ENCODE peak calls at places on chromosomes 3 and 15, in eight cellular contexts. R is epithelial cell of proximal tubule; B is HT-29; G is occipital lobe; J is RWPE1; Y is H4; P is activated T-cell treated with anti-CD3 and anti-CD28 coated beads, Interleukin-2, amount 50 U/mL, for 24 hours; D is sigmoid colon. O is an unnamed sample.

GRCh38 chr3:174198199-174198598 is 660.9 kb upstream of the NAALADL2 start:
- DNase-seq in R (no peak), B (no peak), G (no peak), J (no peak), Y (no peak), P (no peak), D (no peak), O (no peak)

GRCh38 chr3:173529062-173529711 is 131.6 kb downstream of the NLGN1 start:
- DNase-seq in R (no peak), B (peak; percentile 43), G (no peak), J (peak; percentile 13), Y (peak; percentile 53), P (no peak), D (no peak), O (no peak)

GRCh38 chr3:113847243-113847642 is 8.7 kb downstream of the GRAMD1C start:
- DNase-seq in R (no peak), B (no peak), G (no peak), J (no peak), Y (no peak), P (no peak), D (no peak), O (no peak)

GRCh38 chr3:171563298-171563697 is 103.1 kb upstream of the TNIK start:
- DNase-seq in R (no peak), B (peak; percentile 22), G (no peak), J (no peak), Y (no peak), P (no peak), D (no peak), O (no peak)

GRCh38 chr3:142888099-142888483 is 792 bp downstream of the PCOLCE2 start:
- DNase-seq in R (no peak), B (peak; percentile 41), G (no peak), J (peak; percentile 44), Y (peak; percentile 77), P (no peak), D (no peak), O (no peak)

GRCh38 chr15:74857671-74858365 is 14.9 kb upstream of the ULK3 start:
- DNase-seq in R (no peak), B (no peak), G (no peak), J (no peak), Y (no peak), P (no peak), D (no peak), O (no peak)

GRCh38 chr3:169354774-169355501 is 308.6 kb downstream of the MECOM start:
- DNase-seq in R (no peak), B (no peak), G (no peak), J (no peak), Y (no peak), P (no peak), D (no peak), O (no peak)

GRCh38 chr15:49110158-49110944 is 45.0 kb downstream of the COPS2 start:
- DNase-seq in R (no peak), B (no peak), G (no peak), J (no peak), Y (no peak), P (no peak), D (no peak), O (no peak)

GRCh38 chr15:48385031-48385430 is 53.8 kb downstream of the DUT start:
- DNase-seq in R (no peak), B (no peak), G (no peak), J (no peak), Y (no peak), P (no peak), D (no peak), O (no peak)

GRCh38 chr3:125051715-125052581 is 3.8 kb downstream of the HEG1 start:
- DNase-seq in R (no peak), B (no peak), G (peak; percentile 22), J (peak; percentile 20), Y (peak; percentile 57), P (peak; percentile 73), D (peak; percentile 88), O (peak; percentile 85)

GRCh38 chr15:39149636-39150035 is 431.2 kb upstream of the THBS1 start:
- DNase-seq in R (no peak), B (no peak), G (no peak), J (no peak), Y (no peak), P (no peak), D (no peak), O (no peak)

GRCh38 chr3:113495035-113495434 is 19.9 kb downstream of the SPICE1 start:
- DNase-seq in R (no peak), B (peak; percentile 79), G (no peak), J (peak; percentile 30), Y (no peak), P (no peak), D (no peak), O (no peak)

GRCh38 chr15:45921376-45921775 is 286.5 kb downstream of the SQOR start:
- DNase-seq in R (no peak), B (peak; percentile 35), G (no peak), J (peak; percentile 3), Y (no peak), P (no peak), D (no peak), O (no peak)

GRCh38 chr3:155391583-155391982 is 98.1 kb upstream of the STRIT1 start:
- DNase-seq in R (peak; percentile 23), B (no peak), G (no peak), J (peak; percentile 45), Y (peak; percentile 57), P (no peak), D (peak; percentile 73), O (no peak)

GRCh38 chr3:177618873-177619771 is 421.8 kb upstream of the TBL1XR1 start:
- DNase-seq in R (no peak), B (peak; percentile 70), G (no peak), J (no peak), Y (peak; percentile 57), P (no peak), D (no peak), O (no peak)

GRCh38 chr15:62997441-62997840 is 45.1 kb upstream of the TPM1 start:
- DNase-seq in R (no peak), B (no peak), G (no peak), J (no peak), Y (no peak), P (no peak), D (no peak), O (no peak)

GRCh38 chr3:117892431-117892841 is 1142.2 kb downstream of the IGSF11 start:
- DNase-seq in R (peak; percentile 33), B (no peak), G (no peak), J (no peak), Y (no peak), P (no peak), D (no peak), O (no peak)

GRCh38 chr3:190088890-190089289 is 31.8 kb downstream of the P3H2 start:
- DNase-seq in R (no peak), B (no peak), G (no peak), J (no peak), Y (no peak), P (no peak), D (no peak), O (no peak)

GRCh38 chr15:82709421-82710207 is at the start of gene AP3B2:
- DNase-seq in R (peak; percentile 1), B (peak; percentile 65), G (peak; percentile 72), J (peak; percentile 88), Y (peak; percentile 40), P (peak; percentile 83), D (no peak), O (no peak)

GRCh38 chr15:81813215-81813614 is 232.6 kb downstream of the MEX3B start:
- DNase-seq in R (no peak), B (peak; percentile 50), G (no peak), J (peak; percentile 26), Y (no peak), P (no peak), D (no peak), O (no peak)

GRCh38 chr3:155398046-155398445 is 104.6 kb upstream of the STRIT1 start:
- DNase-seq in R (no peak), B (no peak), G (no peak), J (no peak), Y (no peak), P (no peak), D (no peak), O (no peak)

GRCh38 chr15:52652984-52653383 is 26.2 kb downstream of the ATOSA start:
- DNase-seq in R (no peak), B (peak; percentile 54), G (no peak), J (no peak), Y (peak; percentile 82), P (no peak), D (no peak), O (no peak)

GRCh38 chr3:40524571-40525285 is at the start of gene ZNF621:
- DNase-seq in R (no peak), B (peak; percentile 84), G (peak; percentile 86), J (peak; percentile 81), Y (peak; percentile 60), P (peak; percentile 92), D (peak; percentile 94), O (peak; percentile 93)

GRCh38 chr3:134709563-134710312 is 58.9 kb upstream of the KY start:
- DNase-seq in R (no peak), B (no peak), G (no peak), J (no peak), Y (no peak), P (no peak), D (no peak), O (no peak)

GRCh38 chr3:155560594-155560993 is 184.3 kb downstream of the PLCH1 start:
- DNase-seq in R (peak; percentile 68), B (no peak), G (no peak), J (peak; percentile 52), Y (no peak), P (no peak), D (no peak), O (no peak)

GRCh38 chr3:72031581-72031980 is 246.6 kb upstream of the PROK2 start:
- DNase-seq in R (no peak), B (no peak), G (no peak), J (no peak), Y (peak; percentile 85), P (no peak), D (no peak), O (no peak)

GRCh38 chr3:142088522-142088921 is 60.8 kb downstream of the TFDP2 start:
- DNase-seq in R (peak; percentile 70), B (no peak), G (no peak), J (no peak), Y (no peak), P (no peak), D (no peak), O (no peak)

GRCh38 chr3:140467916-140468315 is 209.9 kb upstream of the TRIM42 start:
- DNase-seq in R (no peak), B (no peak), G (no peak), J (no peak), Y (no peak), P (no peak), D (no peak), O (no peak)

GRCh38 chr3:108322352-108322751 is 26.0 kb downstream of the HHLA2 start:
- DNase-seq in R (no peak), B (no peak), G (no peak), J (no peak), Y (no peak), P (no peak), D (no peak), O (no peak)

GRCh38 chr3:134445631-134446030 is 40.2 kb downstream of the ANAPC13 start:
- DNase-seq in R (peak; percentile 50), B (peak; percentile 43), G (no peak), J (no peak), Y (no peak), P (no peak), D (no peak), O (no peak)

O was measured in coronary artery.